ENCODE peak calls at places on chromosome 21, in four cellular contexts. E is A549, G is GM12878, R is HepG2. A is an unnamed sample.

GRCh38 chr21:28513450-28513849 is 479.2 kb downstream of the LTN1 start:
- DNase-seq in E (no peak), G (no peak), R (no peak), A (no peak)

GRCh38 chr21:35850542-35851103 is 209.7 kb downstream of the SETD4 start:
- DNase-seq in E (no peak), G (no peak), R (no peak), A (no peak)

GRCh38 chr21:36186506-36187399 is 30.1 kb downstream of the DOP1B start:
- DNase-seq in E (no peak), G (no peak), R (no peak), A (peak; percentile 17)

GRCh38 chr21:24988941-24989340 is 618.3 kb downstream of the MRPL39 start:
- DNase-seq in E (no peak), G (no peak), R (no peak), A (no peak)

GRCh38 chr21:36699026-36699545 is at the start of gene SIM2:
- DNase-seq in E (peak; percentile 75), G (no peak), R (no peak), A (peak; percentile 48)

GRCh38 chr21:14916676-14917141 is 148.1 kb downstream of the NRIP1 start:
- DNase-seq in E (no peak), G (no peak), R (no peak), A (no peak)

GRCh38 chr21:36504067-36505058 is 24.4 kb upstream of the CLDN14 start:
- DNase-seq in E (peak; percentile 44), G (no peak), R (peak; percentile 27), A (peak; percentile 64)

GRCh38 chr21:34592120-34592561 is 22.8 kb downstream of the RCAN1 start:
- DNase-seq in E (no peak), G (no peak), R (no peak), A (peak; percentile 30)

GRCh38 chr21:36551731-36552457 is 72.0 kb upstream of the CLDN14 start:
- DNase-seq in E (no peak), G (no peak), R (no peak), A (no peak)

GRCh38 chr21:40140675-40141074 is 273.4 kb downstream of the PCP4 start:
- DNase-seq in E (no peak), G (no peak), R (no peak), A (no peak)

GRCh38 chr21:32308696-32309095 is 10.0 kb downstream of the MRAP start:
- DNase-seq in E (no peak), G (no peak), R (no peak), A (no peak)

GRCh38 chr21:34737115-34737514 is 68.3 kb downstream of the CLIC6 start:
- DNase-seq in E (no peak), G (no peak), R (peak; percentile 49), A (no peak)

GRCh38 chr21:42652527-42653491 is 612 bp upstream of the PDE9A start:
- DNase-seq in E (peak; percentile 53), G (no peak), R (peak; percentile 58), A (no peak)

GRCh38 chr21:42653492-42654061 is at the start of gene PDE9A:
- DNase-seq in E (no peak), G (no peak), R (no peak), A (peak; percentile 54)

GRCh38 chr21:42654913-42655796 is 1.7 kb downstream of the PDE9A start:
- DNase-seq in E (no peak), G (no peak), R (no peak), A (no peak)

GRCh38 chr21:42655797-42656770 is 2.7 kb downstream of the PDE9A start:
- DNase-seq in E (no peak), G (no peak), R (no peak), A (no peak)

GRCh38 chr21:42654179-42654912 is 925 bp downstream of the PDE9A start:
- DNase-seq in E (peak; percentile 26), G (no peak), R (peak; percentile 30), A (no peak)
- TF ChIP-seq RFX5 in E (no peak), G (no peak), R (no peak), A (no peak)

GRCh38 chr21:44552136-44552535 is 831 bp upstream of the KRTAP10-2 start:
- DNase-seq in E (no peak), G (no peak), R (no peak), A (no peak)
- TF ChIP-seq REST in E (no peak), G (no peak), R (no peak), A (no peak)

DNA sequence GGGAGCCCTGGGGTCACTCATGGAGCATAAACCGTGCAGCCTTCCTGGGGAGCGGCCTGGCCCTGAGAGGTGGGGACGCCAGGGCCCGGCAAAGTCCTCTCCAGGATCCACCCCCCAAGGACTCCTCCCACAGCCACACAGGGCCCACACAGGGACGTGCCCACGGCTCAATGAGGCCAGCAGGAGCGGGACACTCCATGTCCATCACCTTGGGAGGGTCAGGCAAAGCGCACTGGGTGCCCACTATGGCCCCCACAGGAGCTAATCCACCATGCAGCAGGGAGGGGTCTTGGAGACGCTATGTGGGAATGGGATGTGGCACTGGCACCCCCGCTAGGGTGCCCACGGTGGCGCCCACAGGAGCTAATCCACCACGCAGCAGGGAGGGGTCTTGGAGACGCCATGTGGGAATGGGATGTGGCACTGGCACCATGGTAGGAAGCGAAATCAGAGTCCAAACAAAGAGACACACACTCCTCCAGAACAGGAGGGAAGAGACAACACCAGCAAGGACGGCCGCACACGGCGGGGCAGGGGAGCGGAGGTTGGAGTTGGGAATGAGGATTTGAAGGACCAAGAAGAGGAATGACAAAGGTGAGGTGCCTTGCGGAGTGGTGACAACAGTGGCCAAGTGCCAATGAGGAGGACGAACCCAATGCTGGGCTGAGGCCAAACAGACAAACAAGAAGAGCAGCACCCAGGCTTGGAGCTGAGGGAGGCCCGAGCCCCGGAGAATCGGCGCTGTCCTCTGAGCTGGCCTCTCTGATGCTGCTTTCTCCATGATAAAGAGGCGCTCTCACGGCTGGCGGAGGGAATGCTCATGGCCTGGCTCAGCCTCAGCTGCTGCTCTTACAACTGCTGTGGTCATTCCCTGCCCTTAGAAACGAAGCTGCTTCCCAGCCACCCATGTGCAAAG is 18.1 kb upstream of the SLC19A1 start:
- DNase-seq in E (no peak), G (no peak), R (no peak), A (no peak)
- TF ChIP-seq RFX5 in E (no peak), G (no peak), R (no peak), A (no peak)

GRCh38 chr21:46048926-46049889 is 48.7 kb upstream of the COL6A2 start:
- DNase-seq in E (no peak), G (no peak), R (no peak), A (no peak)
- TF ChIP-seq REST in E (no peak), G (no peak), R (no peak), A (no peak)

A was measured in K562.